ENCODE peak calls at places on chromosomes 5 and 9, in eight cellular contexts. J, F, Z, M, A, D, S and I are unnamed samples.

GRCh38 chr9:91937727-91938126 is 12.3 kb downstream of the ROR2 start:
- DNase-seq in J (no peak), S (no peak), Z (no peak), A (no peak), D (no peak), F (no peak), M (no peak), I (no peak)

GRCh38 chr5:65961644-65962043 is 35.3 kb downstream of the ERBIN start:
- DNase-seq in A (no peak), F (no peak), M (no peak), D (peak), Z (peak), J (peak), S (no peak), I (peak)

GRCh38 chr5:167671176-167671575 is 620.3 kb upstream of the WWC1 start:
- DNase-seq in M (no peak), Z (peak), S (no peak), A (no peak), J (no peak), F (no peak), D (peak), I (no peak)

GRCh38 chr9:70410368-70410767 is 4.1 kb downstream of the KLF9 start:
- DNase-seq in F (no peak), D (peak), A (no peak), Z (peak), J (no peak), S (no peak), M (no peak), I (no peak)

GRCh38 chr5:37881359-37881758 is 41.5 kb upstream of the GDNF start:
- DNase-seq in S (no peak), J (no peak), D (no peak), F (no peak), A (no peak), Z (no peak), M (no peak), I (no peak)

GRCh38 chr5:178335287-178336030 is 102.9 kb upstream of the PHYKPL start:
- DNase-seq in S (peak), M (no peak), A (no peak), Z (no peak), D (no peak), J (no peak), F (peak), I (no peak)

GRCh38 chr5:113179156-113179555 is 202.6 kb downstream of the DCP2 start:
- DNase-seq in A (no peak), D (no peak), S (no peak), F (no peak), Z (peak), J (no peak), M (peak), I (no peak)

GRCh38 chr5:10479226-10479721 is 37.6 kb downstream of the ROPN1L start:
- DNase-seq in M (no peak), D (peak), J (no peak), Z (peak), A (no peak), S (no peak), F (no peak), I (no peak)

GRCh38 chr9:37622462-37622861 is 28.3 kb upstream of the FRMPD1 start:
- DNase-seq in A (no peak), S (no peak), M (no peak), F (no peak), Z (peak), D (peak), J (no peak), I (no peak)

GRCh38 chr5:97115932-97116331 is 26.5 kb downstream of the LIX1 start:
- DNase-seq in Z (no peak), J (no peak), S (no peak), A (no peak), F (no peak), D (no peak), M (peak), I (no peak)

GRCh38 chr5:143061161-143061945 is 291.2 kb downstream of the ARHGAP26 start:
- DNase-seq in S (no peak), Z (peak), D (peak), A (no peak), J (no peak), F (no peak), M (no peak), I (no peak)

GRCh38 chr9:121445986-121446385 is 53.7 kb downstream of the GGTA1 start:
- DNase-seq in Z (no peak), F (no peak), J (no peak), A (peak), D (no peak), M (no peak), S (no peak), I (no peak)
- TF ChIP-seq CTCF in Z (no peak), F (peak), J (peak), A (peak), D (no peak), M (no peak), S (no peak), I (peak)

GRCh38 chr5:140076142-140076541 is 33.0 kb upstream of the NRG2 start:
- DNase-seq in A (no peak), S (no peak), M (no peak), D (no peak), Z (no peak), J (no peak), F (no peak), I (no peak)

GRCh38 chr5:140072812-140073211 is 29.7 kb upstream of the NRG2 start:
- DNase-seq in S (no peak), M (no peak), J (no peak), Z (no peak), D (no peak), F (no peak), A (no peak), I (no peak)

GRCh38 chr5:140073296-140073695 is 30.2 kb upstream of the NRG2 start:
- DNase-seq in S (no peak), M (no peak), J (peak), A (peak), Z (peak), D (peak), F (no peak), I (peak)

GRCh38 chr5:140076788-140077187 is 33.7 kb upstream of the NRG2 start:
- DNase-seq in F (no peak), D (no peak), S (no peak), M (peak), Z (no peak), J (no peak), A (no peak), I (no peak)

DNA sequence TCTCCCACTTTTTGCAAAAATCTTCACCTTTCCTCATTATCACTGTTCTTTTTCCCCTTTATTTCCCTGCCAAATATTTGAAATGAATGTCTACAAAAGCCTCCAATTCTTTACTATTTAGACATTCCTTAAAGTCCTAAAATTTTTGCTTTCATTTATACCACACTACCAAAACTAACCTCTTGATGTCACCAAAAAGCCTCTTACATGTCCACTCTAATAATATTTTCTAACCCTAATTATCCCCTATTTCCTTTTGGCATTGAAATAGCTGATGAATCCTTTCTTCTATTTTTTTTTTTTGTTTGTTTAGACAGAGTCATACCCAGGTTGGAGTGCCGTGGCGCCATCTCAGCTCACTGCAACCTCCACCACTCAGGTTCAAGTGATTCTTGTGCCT is 32.3 kb upstream of the NRG2 start:
- DNase-seq in M (no peak), J (peak), A (peak), Z (peak), S (no peak), F (no peak), D (peak), I (peak)
- TF ChIP-seq CTCF in M (no peak), J (peak), A (peak), Z (peak), S (no peak), F (no peak), D (peak), I (peak)

GRCh38 chr9:15211160-15211993 is 95.6 kb downstream of the TTC39B start:
- DNase-seq in F (peak), Z (peak), A (peak), J (peak), D (peak), M (peak), S (no peak), I (peak)
- TF ChIP-seq CTCF in F (peak), Z (peak), A (peak), J (peak), D (peak), M (peak), S (peak), I (peak)

GRCh38 chr9:78519786-78520185 is 222.9 kb downstream of the PSAT1 start:
- DNase-seq in A (no peak), S (no peak), F (no peak), D (no peak), J (no peak), M (no peak), Z (no peak), I (no peak)
- TF ChIP-seq CTCF in A (no peak), S (no peak), F (no peak), D (no peak), J (no peak), M (no peak), Z (no peak), I (no peak)

GRCh38 chr5:3835817-3836216 is 240.2 kb downstream of the IRX1 start:
- DNase-seq in J (no peak), A (no peak), F (no peak), M (no peak), Z (no peak), D (no peak), S (no peak), I (no peak)

GRCh38 chr5:3837544-3837943 is 241.9 kb downstream of the IRX1 start:
- DNase-seq in F (no peak), M (no peak), J (no peak), D (no peak), S (no peak), Z (no peak), A (no peak), I (no peak)

GRCh38 chr5:3833566-3833965 is 237.9 kb downstream of the IRX1 start:
- DNase-seq in S (no peak), Z (no peak), F (no peak), D (no peak), A (no peak), M (no peak), J (no peak), I (no peak)

GRCh38 chr5:3836528-3836927 is 240.9 kb downstream of the IRX1 start:
- DNase-seq in Z (no peak), M (no peak), D (no peak), S (no peak), A (no peak), F (no peak), J (no peak), I (no peak)
- TF ChIP-seq CTCF in Z (no peak), M (no peak), D (no peak), S (no peak), A (no peak), F (no peak), J (no peak), I (no peak)